ENCODE peak calls at places on chromosome 21, in four cellular contexts. X is iPS DF 6.9, R is HepG2, M is GM06990. I is an unnamed sample.

GRCh38 chr21:37762606-37763005 is 153.7 kb downstream of the KCNJ6 start:
- DNase-seq in X (no peak), R (no peak), M (no peak), I (no peak)

GRCh38 chr21:36127250-36127904 is 7.5 kb upstream of the CBR3 start:
- DNase-seq in X (no peak), R (peak; percentile 8), M (no peak), I (no peak)

GRCh38 chr21:41678944-41679343 is 87.9 kb downstream of the RIPK4 start:
- DNase-seq in X (peak; percentile 96), R (peak; percentile 98), M (no peak), I (peak; percentile 99)

GRCh38 chr21:34705032-34705431 is 36.2 kb downstream of the CLIC6 start:
- DNase-seq in X (no peak), R (no peak), M (no peak), I (no peak)

GRCh38 chr21:37292946-37293345 is 25.8 kb upstream of the VPS26C start:
- DNase-seq in X (no peak), R (no peak), M (no peak), I (no peak)

GRCh38 chr21:29436143-29436542 is 137.4 kb downstream of the BACH1 start:
- DNase-seq in X (no peak), R (no peak), M (no peak), I (no peak)

GRCh38 chr21:34183331-34183928 is 110.1 kb downstream of the MRPS6 start:
- DNase-seq in X (no peak), R (no peak), M (no peak), I (no peak)

GRCh38 chr21:36700295-36700960 is 1.5 kb downstream of the SIM2 start:
- DNase-seq in X (no peak), R (no peak), M (no peak), I (no peak)

GRCh38 chr21:27570306-27570868 is 603.5 kb upstream of the ADAMTS5 start:
- DNase-seq in X (no peak), R (no peak), M (no peak), I (no peak)

GRCh38 chr21:7957713-7958064 is 2563.7 kb upstream of the TPTE start:
- DNase-seq in X (no peak), R (no peak), M (no peak), I (no peak)

GRCh38 chr21:31282095-31282709 is 61.9 kb downstream of the TIAM1 start:
- DNase-seq in X (no peak), R (no peak), M (no peak), I (no peak)

GRCh38 chr21:17270234-17270633 is 242.6 kb upstream of the CXADR start:
- DNase-seq in X (no peak), R (peak; percentile 34), M (no peak), I (no peak)

GRCh38 chr21:10466200-10466599 is 55.2 kb upstream of the TPTE start:
- DNase-seq in X (no peak), R (no peak), M (no peak), I (no peak)

GRCh38 chr21:37615962-37616361 is 249.4 kb downstream of the DYRK1A start:
- DNase-seq in X (no peak), R (no peak), M (no peak), I (no peak)

GRCh38 chr21:27206368-27206982 is 239.6 kb upstream of the ADAMTS5 start:
- DNase-seq in X (peak; percentile 31), R (no peak), M (no peak), I (peak; percentile 67)

GRCh38 chr21:29481641-29482040 is 182.9 kb downstream of the BACH1 start:
- DNase-seq in X (no peak), R (no peak), M (no peak), I (no peak)

GRCh38 chr21:33492571-33492970 is 1.1 kb upstream of the DNAJC28 start:
- DNase-seq in X (no peak), R (no peak), M (no peak), I (no peak)

GRCh38 chr21:17554619-17555472 is 42.0 kb downstream of the CXADR start:
- DNase-seq in X (no peak), R (peak; percentile 32), M (no peak), I (no peak)

GRCh38 chr21:28877318-28877884 is 115.3 kb downstream of the LTN1 start:
- DNase-seq in X (no peak), R (no peak), M (no peak), I (no peak)

GRCh38 chr21:29406385-29406784 is 107.7 kb downstream of the BACH1 start:
- DNase-seq in X (no peak), R (no peak), M (no peak), I (no peak)

GRCh38 chr21:16563795-16564194 is 834.0 kb downstream of the USP25 start:
- DNase-seq in X (peak; percentile 41), R (peak; percentile 51), M (no peak), I (peak; percentile 81)

GRCh38 chr21:36125513-36126121 is 9.3 kb upstream of the CBR3 start:
- DNase-seq in X (no peak), R (peak; percentile 32), M (no peak), I (no peak)

GRCh38 chr21:31335957-31336738 is 7.9 kb downstream of the TIAM1 start:
- DNase-seq in X (no peak), R (no peak), M (no peak), I (no peak)

GRCh38 chr21:34938079-34938764 is 110.9 kb downstream of the RUNX1 start:
- DNase-seq in X (no peak), R (no peak), M (no peak), I (no peak)

GRCh38 chr21:33817663-33818433 is 97.8 kb downstream of the ATP5PO start:
- DNase-seq in X (no peak), R (no peak), M (no peak), I (no peak)

GRCh38 chr21:41762753-41763152 is 4.1 kb downstream of the RIPK4 start:
- DNase-seq in X (no peak), R (no peak), M (no peak), I (no peak)

GRCh38 chr21:33761104-33762036 is 119.1 kb downstream of the ITSN1 start:
- DNase-seq in X (no peak), R (peak; percentile 73), M (no peak), I (peak; percentile 25)

GRCh38 chr21:27301216-27301615 is 334.3 kb upstream of the ADAMTS5 start:
- DNase-seq in X (no peak), R (no peak), M (no peak), I (no peak)

GRCh38 chr21:31298618-31299269 is 45.3 kb downstream of the TIAM1 start:
- DNase-seq in X (no peak), R (no peak), M (no peak), I (no peak)

GRCh38 chr21:36910581-36911307 is 55.7 kb downstream of the HLCS start:
- DNase-seq in X (no peak), R (no peak), M (no peak), I (no peak)

GRCh38 chr21:17929514-17929913 is 110.4 kb upstream of the C21orf91 start:
- DNase-seq in X (no peak), R (no peak), M (no peak), I (no peak)

GRCh38 chr21:35381743-35382310 is 332.7 kb upstream of the RUNX1 start:
- DNase-seq in X (no peak), R (no peak), M (no peak), I (no peak)

GRCh38 chr21:27476696-27477095 is 509.8 kb upstream of the ADAMTS5 start:
- DNase-seq in X (no peak), R (no peak), M (no peak), I (no peak)

GRCh38 chr21:17612023-17612564 is 607 bp downstream of the BTG3 start:
- DNase-seq in X (no peak), R (no peak), M (peak; percentile 54), I (peak; percentile 43)

GRCh38 chr21:41059871-41060270 is 108.1 kb upstream of the BACE2 start:
- DNase-seq in X (no peak), R (no peak), M (no peak), I (no peak)

GRCh38 chr21:42855937-42856335 is 23.4 kb downstream of the WDR4 start:
- DNase-seq in X (no peak), R (no peak), M (no peak), I (no peak)

GRCh38 chr21:42857216-42857615 is 22.1 kb downstream of the WDR4 start:
- DNase-seq in X (no peak), R (no peak), M (no peak), I (no peak)

GRCh38 chr21:42853621-42854020 is 25.7 kb downstream of the WDR4 start:
- DNase-seq in X (no peak), R (no peak), M (no peak), I (no peak)

GRCh38 chr21:42854246-42855010 is 24.9 kb downstream of the WDR4 start:
- DNase-seq in X (no peak), R (no peak), M (no peak), I (no peak)

GRCh38 chr21:42855143-42855936 is 24.0 kb downstream of the WDR4 start:
- DNase-seq in X (no peak), R (no peak), M (no peak), I (no peak)
- H3K36me3 ChIP-seq in X (peaks cover 73% of the 10 kb centered on the region), R (peaks cover 50% of the 10 kb centered on the region), M (peaks cover 68% of the 10 kb centered on the region), I (peaks cover 98% of the 10 kb centered on the region)

GRCh38 chr21:43797925-43798715 is 8.7 kb downstream of the RRP1 start:
- DNase-seq in X (no peak), R (no peak), M (no peak), I (no peak)

GRCh38 chr21:43799301-43799840 is 10.0 kb downstream of the RRP1 start:
- DNase-seq in X (no peak), R (no peak), M (no peak), I (no peak)

GRCh38 chr21:43800124-43800523 is 10.7 kb downstream of the RRP1 start:
- DNase-seq in X (no peak), R (no peak), M (no peak), I (no peak)

GRCh38 chr21:43794857-43795256 is 5.5 kb downstream of the RRP1 start:
- DNase-seq in X (no peak), R (no peak), M (no peak), I (no peak)

DNA sequence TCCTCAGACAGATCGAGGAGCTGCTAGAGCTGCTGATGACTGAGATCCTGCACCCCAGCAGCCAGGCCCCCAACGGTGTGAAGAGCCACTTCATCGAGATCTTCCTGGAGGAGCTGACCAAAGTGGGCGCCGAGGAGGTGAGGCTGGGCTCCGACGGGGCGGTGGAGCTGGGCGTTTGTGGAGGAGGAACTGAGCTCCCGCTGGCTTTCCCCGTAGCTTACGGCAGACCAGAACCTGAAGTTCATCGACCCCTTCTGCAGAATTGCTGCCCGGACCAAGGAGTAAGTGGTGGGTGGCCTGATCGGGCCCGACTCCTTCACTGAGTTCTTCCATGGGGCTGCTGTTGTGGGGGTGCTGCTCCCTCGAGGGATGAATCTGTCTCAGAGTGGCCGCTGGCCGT is 8.0 kb downstream of the RRP1 start:
- DNase-seq in X (no peak), R (no peak), M (no peak), I (no peak)
- H3K36me3 ChIP-seq in X (peaks cover 78% of the 10 kb centered on the region), R (peaks cover 60% of the 10 kb centered on the region), M (peaks cover 57% of the 10 kb centered on the region), I (peaks cover 100% of the 10 kb centered on the region)

DNA sequence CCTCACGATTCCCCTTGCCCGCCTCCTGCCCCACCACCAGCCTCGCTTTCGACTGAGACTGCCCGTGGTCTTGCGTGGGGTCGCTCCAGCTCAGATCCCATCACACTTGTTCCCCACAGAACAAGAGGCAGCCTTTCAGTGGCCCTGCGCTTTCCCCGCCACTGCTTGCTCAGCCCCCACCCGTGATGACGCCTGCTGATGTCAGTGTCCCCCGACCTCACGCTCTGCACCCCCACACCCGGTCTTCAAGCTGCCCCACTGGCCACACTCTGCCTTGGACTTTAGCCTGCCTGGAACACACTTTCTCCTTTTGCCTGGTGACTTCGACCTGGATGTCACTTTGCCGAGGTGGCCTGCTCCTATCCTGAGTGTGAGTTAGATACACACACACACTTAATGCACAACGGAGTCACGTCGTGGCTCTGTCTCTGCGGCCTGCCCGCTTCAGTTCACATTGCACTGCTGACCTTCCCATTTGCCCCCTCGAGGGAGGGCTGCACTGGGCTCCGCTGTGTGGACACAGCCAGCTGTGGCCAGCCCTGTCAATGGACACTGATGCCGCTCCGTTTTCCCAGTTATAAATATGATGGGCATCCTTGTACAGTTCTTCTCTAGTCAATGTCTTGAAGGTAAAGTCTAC is 13.0 kb downstream of the AGPAT3 start:
- DNase-seq in X (no peak), R (no peak), M (no peak), I (no peak)
- H3K36me3 ChIP-seq in X (no peaks in the 10 kb centered on the region), R (peaks cover 4% of the 10 kb centered on the region), M (peaks cover 15% of the 10 kb centered on the region), I (peaks cover 5% of the 10 kb centered on the region)

GRCh38 chr21:46546799-46547198 is 58.1 kb downstream of the S100B start:
- DNase-seq in X (no peak), R (no peak), M (no peak), I (no peak)
- H3K36me3 ChIP-seq in X (peaks cover 31% of the 10 kb centered on the region), R (peaks cover 15% of the 10 kb centered on the region), M (peaks cover 34% of the 10 kb centered on the region), I (peaks cover 86% of the 10 kb centered on the region)